ENCODE peak calls at places on chromosomes 4 and X, in six cellular contexts. One of them, this sample, is unnamed.

GRCh38 chrX:26466387-26466786 is 250.4 kb downstream of the MAGEB5 start:
- DNase-seq in breast epithelium: no peak
- DNase-seq in right atrium auricular region: no peak
- DNase-seq in K562: no peak
- DNase-seq in tibial artery: no peak
- DNase-seq in transverse colon: no peak
- DNase-seq in this sample: no peak

GRCh38 chr4:10183462-10183861 is 66.9 kb upstream of the WDR1 start:
- DNase-seq in breast epithelium: no peak
- DNase-seq in right atrium auricular region: no peak
- DNase-seq in K562: no peak
- DNase-seq in tibial artery: no peak
- DNase-seq in transverse colon: no peak
- DNase-seq in this sample: no peak

GRCh38 chr4:79514637-79515320 is 106.8 kb upstream of the GK2 start:
- DNase-seq in breast epithelium: no peak
- DNase-seq in right atrium auricular region: no peak
- DNase-seq in K562: no peak
- DNase-seq in tibial artery: peak
- DNase-seq in transverse colon: no peak
- DNase-seq in this sample: no peak

GRCh38 chr4:71494539-71494938 is 155.7 kb downstream of the SLC4A4 start:
- DNase-seq in breast epithelium: no peak
- DNase-seq in right atrium auricular region: no peak
- DNase-seq in K562: no peak
- DNase-seq in tibial artery: no peak
- DNase-seq in transverse colon: no peak
- DNase-seq in this sample: no peak

GRCh38 chr4:147683172-147683571 is 791 bp downstream of the PRMT9 start:
- DNase-seq in breast epithelium: no peak
- DNase-seq in right atrium auricular region: no peak
- DNase-seq in K562: no peak
- DNase-seq in tibial artery: peak
- DNase-seq in transverse colon: peak
- DNase-seq in this sample: no peak

GRCh38 chrX:104696667-104697066 is 130.7 kb downstream of the IL1RAPL2 start:
- DNase-seq in breast epithelium: no peak
- DNase-seq in right atrium auricular region: no peak
- DNase-seq in K562: no peak
- DNase-seq in tibial artery: no peak
- DNase-seq in transverse colon: no peak
- DNase-seq in this sample: no peak

GRCh38 chr4:116361782-116362181 is 723.6 kb downstream of the TRAM1L1 start:
- DNase-seq in breast epithelium: no peak
- DNase-seq in right atrium auricular region: no peak
- DNase-seq in K562: no peak
- DNase-seq in tibial artery: no peak
- DNase-seq in transverse colon: no peak
- DNase-seq in this sample: no peak

GRCh38 chr4:160810415-160810814 is 1353.4 kb downstream of the FSTL5 start:
- DNase-seq in breast epithelium: no peak
- DNase-seq in right atrium auricular region: no peak
- DNase-seq in K562: no peak
- DNase-seq in tibial artery: no peak
- DNase-seq in transverse colon: no peak
- DNase-seq in this sample: no peak

GRCh38 chr4:106583567-106583966 is 215.0 kb upstream of the GIMD1 start:
- DNase-seq in breast epithelium: no peak
- DNase-seq in right atrium auricular region: no peak
- DNase-seq in K562: no peak
- DNase-seq in tibial artery: no peak
- DNase-seq in transverse colon: no peak
- DNase-seq in this sample: no peak

GRCh38 chr4:107736924-107737448 is 17.0 kb upstream of the PAPSS1 start:
- DNase-seq in breast epithelium: no peak
- DNase-seq in right atrium auricular region: no peak
- DNase-seq in K562: peak
- DNase-seq in tibial artery: no peak
- DNase-seq in transverse colon: peak
- DNase-seq in this sample: no peak

GRCh38 chrX:37779857-37780256 is at the start of gene CYBB:
- DNase-seq in breast epithelium: no peak
- DNase-seq in right atrium auricular region: no peak
- DNase-seq in K562: no peak
- DNase-seq in tibial artery: no peak
- DNase-seq in transverse colon: no peak
- DNase-seq in this sample: no peak

GRCh38 chrX:24479924-24480722 is 15.0 kb downstream of the PDK3 start:
- DNase-seq in breast epithelium: no peak
- DNase-seq in right atrium auricular region: no peak
- DNase-seq in K562: no peak
- DNase-seq in tibial artery: peak
- DNase-seq in transverse colon: peak
- DNase-seq in this sample: no peak

GRCh38 chr4:127685292-127685691 is 44.9 kb upstream of the SLC25A31 start:
- DNase-seq in breast epithelium: no peak
- DNase-seq in right atrium auricular region: no peak
- DNase-seq in K562: no peak
- DNase-seq in tibial artery: no peak
- DNase-seq in transverse colon: no peak
- DNase-seq in this sample: no peak

GRCh38 chr4:119106036-119107000 is 29.3 kb upstream of the MYOZ2 start:
- DNase-seq in breast epithelium: peak
- DNase-seq in right atrium auricular region: no peak
- DNase-seq in K562: no peak
- DNase-seq in tibial artery: no peak
- DNase-seq in transverse colon: no peak
- DNase-seq in this sample: no peak

GRCh38 chrX:45614853-45615252 is 414.2 kb upstream of the DIPK2B start:
- DNase-seq in breast epithelium: no peak
- DNase-seq in right atrium auricular region: no peak
- DNase-seq in K562: no peak
- DNase-seq in tibial artery: no peak
- DNase-seq in transverse colon: no peak
- DNase-seq in this sample: no peak

GRCh38 chr4:7736436-7737267 is 203.0 kb downstream of the AFAP1 start:
- DNase-seq in breast epithelium: no peak
- DNase-seq in right atrium auricular region: no peak
- DNase-seq in K562: no peak
- DNase-seq in tibial artery: no peak
- DNase-seq in transverse colon: no peak
- DNase-seq in this sample: no peak

GRCh38 chrX:24242649-24243556 is 71.0 kb downstream of the SUPT20HL2 start:
- DNase-seq in breast epithelium: no peak
- DNase-seq in right atrium auricular region: peak
- DNase-seq in K562: no peak
- DNase-seq in tibial artery: peak
- DNase-seq in transverse colon: peak
- DNase-seq in this sample: peak

GRCh38 chrX:20547649-20548051 is 280.9 kb upstream of the RPS6KA3 start:
- DNase-seq in breast epithelium: no peak
- DNase-seq in right atrium auricular region: no peak
- DNase-seq in K562: no peak
- DNase-seq in tibial artery: peak
- DNase-seq in transverse colon: peak
- DNase-seq in this sample: no peak

GRCh38 chr4:139556735-139557505 is 901 bp upstream of the SETD7 start:
- DNase-seq in breast epithelium: peak
- DNase-seq in right atrium auricular region: peak
- DNase-seq in K562: peak
- DNase-seq in tibial artery: peak
- DNase-seq in transverse colon: peak
- DNase-seq in this sample: peak

GRCh38 chr4:40170588-40170987 is 26.2 kb upstream of the RHOH start:
- DNase-seq in breast epithelium: no peak
- DNase-seq in right atrium auricular region: no peak
- DNase-seq in K562: no peak
- DNase-seq in tibial artery: no peak
- DNase-seq in transverse colon: no peak
- DNase-seq in this sample: no peak

GRCh38 chrX:14591976-14592375 is 62.6 kb downstream of the GLRA2 start:
- DNase-seq in breast epithelium: no peak
- DNase-seq in right atrium auricular region: no peak
- DNase-seq in K562: no peak
- DNase-seq in tibial artery: no peak
- DNase-seq in transverse colon: no peak
- DNase-seq in this sample: no peak

GRCh38 chr4:76821661-76822060 is 76.3 kb downstream of the SOWAHB start:
- DNase-seq in breast epithelium: no peak
- DNase-seq in right atrium auricular region: no peak
- DNase-seq in K562: no peak
- DNase-seq in tibial artery: no peak
- DNase-seq in transverse colon: no peak
- DNase-seq in this sample: no peak

GRCh38 chr4:137960371-137961050 is 281.6 kb downstream of the SLC7A11 start:
- DNase-seq in breast epithelium: no peak
- DNase-seq in right atrium auricular region: no peak
- DNase-seq in K562: no peak
- DNase-seq in tibial artery: no peak
- DNase-seq in transverse colon: no peak
- DNase-seq in this sample: no peak

GRCh38 chr4:101019941-101020401 is 327.4 kb downstream of the PPP3CA start:
- DNase-seq in breast epithelium: no peak
- DNase-seq in right atrium auricular region: no peak
- DNase-seq in K562: no peak
- DNase-seq in tibial artery: no peak
- DNase-seq in transverse colon: no peak
- DNase-seq in this sample: no peak

GRCh38 chr4:101022151-101023024 is 324.9 kb downstream of the PPP3CA start:
- DNase-seq in breast epithelium: no peak
- DNase-seq in right atrium auricular region: no peak
- DNase-seq in K562: no peak
- DNase-seq in tibial artery: no peak
- DNase-seq in transverse colon: no peak
- DNase-seq in this sample: no peak

GRCh38 chr4:101019313-101019712 is 328.0 kb downstream of the PPP3CA start:
- DNase-seq in breast epithelium: no peak
- DNase-seq in right atrium auricular region: no peak
- DNase-seq in K562: no peak
- DNase-seq in tibial artery: no peak
- DNase-seq in transverse colon: no peak
- DNase-seq in this sample: no peak

GRCh38 chr4:101018836-101019235 is 328.5 kb downstream of the PPP3CA start:
- DNase-seq in breast epithelium: no peak
- DNase-seq in right atrium auricular region: no peak
- DNase-seq in K562: no peak
- DNase-seq in tibial artery: no peak
- DNase-seq in transverse colon: peak
- DNase-seq in this sample: no peak

DNA sequence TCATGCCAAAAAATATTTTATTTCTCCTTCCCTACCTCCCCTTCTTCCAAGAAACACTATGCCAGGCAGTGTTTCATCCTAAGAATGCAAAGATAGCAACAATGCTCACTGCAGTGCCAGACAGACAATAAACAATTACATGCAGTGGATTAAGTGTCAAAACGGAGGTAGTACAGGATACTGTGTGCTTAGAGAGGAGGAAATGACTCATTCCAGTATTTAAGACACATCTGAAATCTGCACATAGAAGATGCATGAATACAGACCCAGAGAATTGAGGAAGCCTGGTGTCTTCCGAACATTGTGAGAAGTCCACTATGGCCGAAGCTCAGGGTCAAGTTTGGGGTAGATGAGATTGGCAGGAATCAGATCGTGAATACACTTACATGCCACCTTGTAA is 326.4 kb downstream of the PPP3CA start:
- DNase-seq in breast epithelium: no peak
- DNase-seq in right atrium auricular region: no peak
- DNase-seq in K562: no peak
- DNase-seq in tibial artery: no peak
- DNase-seq in transverse colon: no peak
- DNase-seq in this sample: no peak
- H3K27ac ChIP-seq in breast epithelium: peak
- H3K27ac ChIP-seq in right atrium auricular region: no peak
- H3K27ac ChIP-seq in K562: no peak
- H3K27ac ChIP-seq in tibial artery: no peak
- H3K27ac ChIP-seq in transverse colon: peak
- H3K27ac ChIP-seq in this sample: no peak

GRCh38 chr4:177566691-177567090 is 124.5 kb upstream of the AGA start:
- DNase-seq in breast epithelium: no peak
- DNase-seq in right atrium auricular region: no peak
- DNase-seq in K562: no peak
- DNase-seq in tibial artery: no peak
- DNase-seq in transverse colon: no peak
- DNase-seq in this sample: no peak
- H3K4me3 ChIP-seq in breast epithelium: no peak
- H3K4me3 ChIP-seq in right atrium auricular region: no peak
- H3K4me3 ChIP-seq in K562: no peak
- H3K4me3 ChIP-seq in tibial artery: no peak
- H3K4me3 ChIP-seq in transverse colon: no peak
- H3K4me3 ChIP-seq in this sample: no peak

GRCh38 chrX:79133897-79134296 is 10.6 kb upstream of the GPR174 start:
- DNase-seq in breast epithelium: no peak
- DNase-seq in right atrium auricular region: no peak
- DNase-seq in K562: no peak
- DNase-seq in tibial artery: no peak
- DNase-seq in transverse colon: no peak
- DNase-seq in this sample: no peak
- H3K27ac ChIP-seq in breast epithelium: no peak
- H3K27ac ChIP-seq in right atrium auricular region: no peak
- H3K27ac ChIP-seq in K562: no peak
- H3K27ac ChIP-seq in tibial artery: no peak
- H3K27ac ChIP-seq in transverse colon: no peak
- H3K27ac ChIP-seq in this sample: no peak

GRCh38 chr4:154566639-154567204 is 3.9 kb downstream of the FGB start:
- DNase-seq in breast epithelium: no peak
- DNase-seq in right atrium auricular region: no peak
- DNase-seq in K562: no peak
- DNase-seq in tibial artery: no peak
- DNase-seq in transverse colon: no peak
- DNase-seq in this sample: no peak

GRCh38 chr4:154562697-154563254 is at the start of gene FGB:
- DNase-seq in breast epithelium: no peak
- DNase-seq in right atrium auricular region: no peak
- DNase-seq in K562: no peak
- DNase-seq in tibial artery: no peak
- DNase-seq in transverse colon: no peak
- DNase-seq in this sample: no peak

GRCh38 chr4:154560824-154561231 is 2.0 kb upstream of the FGB start:
- DNase-seq in breast epithelium: no peak
- DNase-seq in right atrium auricular region: no peak
- DNase-seq in K562: no peak
- DNase-seq in tibial artery: no peak
- DNase-seq in transverse colon: no peak
- DNase-seq in this sample: no peak

GRCh38 chr4:154565704-154566103 is 2.9 kb downstream of the FGB start:
- DNase-seq in breast epithelium: no peak
- DNase-seq in right atrium auricular region: no peak
- DNase-seq in K562: no peak
- DNase-seq in tibial artery: no peak
- DNase-seq in transverse colon: no peak
- DNase-seq in this sample: no peak

DNA sequence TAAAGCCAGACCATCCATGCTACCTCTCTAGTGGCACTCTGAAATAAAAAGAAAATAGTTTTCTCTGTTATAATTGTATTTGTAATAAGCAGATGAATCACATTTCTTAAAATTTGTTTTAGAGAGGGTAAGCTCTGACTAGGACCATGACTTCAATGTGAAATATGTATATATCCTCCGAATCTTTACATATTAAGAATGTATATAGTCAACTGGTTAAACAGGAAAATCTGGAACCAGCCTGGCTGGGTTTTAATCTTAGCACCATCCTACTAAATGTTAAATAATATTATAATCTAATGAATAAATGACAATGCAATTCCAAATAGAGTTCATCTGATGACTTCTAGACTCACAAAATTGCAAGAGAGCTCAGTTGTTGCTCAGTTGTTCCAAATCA is 1.5 kb downstream of the FGB start:
- DNase-seq in breast epithelium: no peak
- DNase-seq in right atrium auricular region: no peak
- DNase-seq in K562: no peak
- DNase-seq in tibial artery: no peak
- DNase-seq in transverse colon: no peak
- DNase-seq in this sample: no peak
- H3K4me3 ChIP-seq in breast epithelium: no peak
- H3K4me3 ChIP-seq in right atrium auricular region: no peak
- H3K4me3 ChIP-seq in K562: no peak
- H3K4me3 ChIP-seq in tibial artery: no peak
- H3K4me3 ChIP-seq in transverse colon: no peak
- H3K4me3 ChIP-seq in this sample: no peak

This sample was measured in gastrocnemius medialis.